ENCODE peak calls at places on chromosome 18, in ten cellular contexts. N, T, V, L, A, U, M, K, H and S are unnamed samples.

GRCh38 chr18:46917108-46917807 is at the start of the genes KATNAL2 and PIAS2:
- DNase-seq in N (peak; percentile 92), T (peak; percentile 76), V (peak; percentile 72), L (peak; percentile 74), A (peak; percentile 86), U (peak; percentile 88), M (peak; percentile 64), K (peak; percentile 72), H (no peak), S (peak; percentile 29)

GRCh38 chr18:61669320-61669719 is 223.5 kb downstream of the RNF152 start:
- DNase-seq in N (peak; percentile 26), T (no peak), V (no peak), L (peak; percentile 56), A (no peak), U (no peak), M (no peak), K (peak; percentile 33), H (peak; percentile 27), S (no peak)

GRCh38 chr18:59927246-59927825 is 27.5 kb downstream of the PMAIP1 start:
- DNase-seq in N (no peak), T (no peak), V (no peak), L (no peak), A (peak; percentile 3), U (no peak), M (no peak), K (no peak), H (no peak), S (no peak)

GRCh38 chr18:77572537-77572936 is 322.9 kb downstream of the GALR1 start:
- DNase-seq in N (no peak), T (no peak), V (no peak), L (no peak), A (no peak), U (no peak), M (no peak), K (no peak), H (no peak), S (no peak)

GRCh38 chr18:35371412-35372195 is 5.5 kb downstream of the ZNF396 start:
- DNase-seq in N (peak; percentile 82), T (no peak), V (no peak), L (peak; percentile 47), A (no peak), U (no peak), M (no peak), K (peak; percentile 62), H (no peak), S (no peak)

GRCh38 chr18:70288171-70288850 is 534 bp upstream of the SOCS6 start:
- DNase-seq in N (peak; percentile 66), T (no peak), V (no peak), L (peak; percentile 44), A (no peak), U (peak; percentile 63), M (no peak), K (peak; percentile 50), H (no peak), S (no peak)

GRCh38 chr18:35696307-35696706 is 114.8 kb downstream of the GALNT1 start:
- DNase-seq in N (no peak), T (no peak), V (no peak), L (no peak), A (no peak), U (no peak), M (no peak), K (no peak), H (no peak), S (no peak)

GRCh38 chr18:74511823-74512222 is 15.7 kb downstream of the CNDP2 start:
- DNase-seq in N (no peak), T (no peak), V (no peak), L (no peak), A (peak; percentile 61), U (no peak), M (no peak), K (no peak), H (no peak), S (no peak)

GRCh38 chr18:34976899-34977786 is 64.1 kb upstream of the MAPRE2 start:
- DNase-seq in N (peak; percentile 71), T (peak; percentile 20), V (peak; percentile 60), L (no peak), A (peak; percentile 86), U (peak; percentile 93), M (peak; percentile 62), K (peak; percentile 29), H (no peak), S (peak; percentile 60)